ENCODE peak calls at places on chromosomes 12 and 14, in eight cellular contexts. One of them, this sample, is unnamed.

GRCh38 chr14:38078393-38078792 is 129.3 kb upstream of the SSTR1 start:
- DNase-seq in Calu3: peak
- DNase-seq in kidney epithelial cell: no peak
- DNase-seq in upper lobe of right lung: no peak
- DNase-seq in astrocyte of the cerebellum: no peak
- DNase-seq in OCI-LY7: peak
- DNase-seq in astrocyte: no peak
- DNase-seq in Peyer's patch: no peak
- DNase-seq in this sample: no peak

GRCh38 chr12:10722905-10723866 is at the start of gene YBX3:
- DNase-seq in astrocyte of the cerebellum: peak
- DNase-seq in kidney epithelial cell: no peak
- DNase-seq in upper lobe of right lung: peak
- DNase-seq in Peyer's patch: peak
- DNase-seq in astrocyte: peak
- DNase-seq in Calu3: peak
- DNase-seq in OCI-LY7: peak
- DNase-seq in this sample: peak

GRCh38 chr14:22386924-22387775 is 201.9 kb downstream of the DAD1 start:
- DNase-seq in astrocyte: peak
- DNase-seq in astrocyte of the cerebellum: peak
- DNase-seq in upper lobe of right lung: no peak
- DNase-seq in OCI-LY7: peak
- DNase-seq in Calu3: peak
- DNase-seq in Peyer's patch: no peak
- DNase-seq in kidney epithelial cell: no peak
- DNase-seq in this sample: peak

GRCh38 chr14:93173943-93174395 is 10.7 kb downstream of the MOAP1 start:
- DNase-seq in Peyer's patch: no peak
- DNase-seq in Calu3: no peak
- DNase-seq in astrocyte: peak
- DNase-seq in kidney epithelial cell: no peak
- DNase-seq in OCI-LY7: no peak
- DNase-seq in astrocyte of the cerebellum: no peak
- DNase-seq in upper lobe of right lung: peak
- DNase-seq in this sample: no peak

GRCh38 chr12:76085159-76085868 is 829 bp upstream of the NAP1L1 start:
- DNase-seq in Calu3: no peak
- DNase-seq in astrocyte: peak
- DNase-seq in OCI-LY7: peak
- DNase-seq in Peyer's patch: no peak
- DNase-seq in upper lobe of right lung: no peak
- DNase-seq in astrocyte of the cerebellum: no peak
- DNase-seq in kidney epithelial cell: no peak
- DNase-seq in this sample: no peak

GRCh38 chr12:68340404-68341270 is 8.5 kb upstream of the MDM1 start:
- DNase-seq in kidney epithelial cell: no peak
- DNase-seq in Peyer's patch: no peak
- DNase-seq in upper lobe of right lung: no peak
- DNase-seq in astrocyte of the cerebellum: no peak
- DNase-seq in astrocyte: no peak
- DNase-seq in Calu3: no peak
- DNase-seq in OCI-LY7: no peak
- DNase-seq in this sample: no peak

GRCh38 chr12:131066886-131067490 is 113.3 kb downstream of the ADGRD1 start:
- DNase-seq in Peyer's patch: no peak
- DNase-seq in Calu3: no peak
- DNase-seq in astrocyte of the cerebellum: no peak
- DNase-seq in kidney epithelial cell: no peak
- DNase-seq in OCI-LY7: no peak
- DNase-seq in astrocyte: no peak
- DNase-seq in upper lobe of right lung: peak
- DNase-seq in this sample: no peak

GRCh38 chr14:89419973-89420482 is 3.0 kb upstream of the FOXN3 start:
- DNase-seq in Peyer's patch: no peak
- DNase-seq in astrocyte: no peak
- DNase-seq in upper lobe of right lung: no peak
- DNase-seq in OCI-LY7: no peak
- DNase-seq in Calu3: no peak
- DNase-seq in astrocyte of the cerebellum: no peak
- DNase-seq in kidney epithelial cell: no peak
- DNase-seq in this sample: no peak

GRCh38 chr12:47378907-47379306 is 299.1 kb upstream of the AMIGO2 start:
- DNase-seq in Calu3: no peak
- DNase-seq in upper lobe of right lung: no peak
- DNase-seq in Peyer's patch: no peak
- DNase-seq in kidney epithelial cell: no peak
- DNase-seq in astrocyte of the cerebellum: no peak
- DNase-seq in astrocyte: no peak
- DNase-seq in OCI-LY7: no peak
- DNase-seq in this sample: no peak

GRCh38 chr14:99300190-99300589 is 28.2 kb upstream of the BCL11B start:
- DNase-seq in Peyer's patch: no peak
- DNase-seq in OCI-LY7: no peak
- DNase-seq in astrocyte: no peak
- DNase-seq in astrocyte of the cerebellum: no peak
- DNase-seq in kidney epithelial cell: no peak
- DNase-seq in Calu3: no peak
- DNase-seq in upper lobe of right lung: no peak
- DNase-seq in this sample: no peak

GRCh38 chr14:53956427-53957201 is at the start of gene BMP4:
- DNase-seq in Calu3: peak
- DNase-seq in Peyer's patch: peak
- DNase-seq in OCI-LY7: peak
- DNase-seq in astrocyte of the cerebellum: peak
- DNase-seq in upper lobe of right lung: peak
- DNase-seq in astrocyte: peak
- DNase-seq in kidney epithelial cell: no peak
- DNase-seq in this sample: peak

GRCh38 chr12:753401-754237 is 1.2 kb downstream of the WNK1 start:
- DNase-seq in astrocyte of the cerebellum: no peak
- DNase-seq in Calu3: peak
- DNase-seq in upper lobe of right lung: peak
- DNase-seq in Peyer's patch: peak
- DNase-seq in astrocyte: no peak
- DNase-seq in kidney epithelial cell: no peak
- DNase-seq in OCI-LY7: peak
- DNase-seq in this sample: peak

GRCh38 chr14:23183479-23183878 is at the start of gene SLC7A8:
- DNase-seq in Calu3: no peak
- DNase-seq in astrocyte: no peak
- DNase-seq in OCI-LY7: peak
- DNase-seq in astrocyte of the cerebellum: no peak
- DNase-seq in Peyer's patch: peak
- DNase-seq in kidney epithelial cell: no peak
- DNase-seq in upper lobe of right lung: peak
- DNase-seq in this sample: peak

GRCh38 chr14:22303589-22304195 is 285.3 kb downstream of the DAD1 start:
- DNase-seq in upper lobe of right lung: no peak
- DNase-seq in astrocyte: no peak
- DNase-seq in astrocyte of the cerebellum: peak
- DNase-seq in OCI-LY7: peak
- DNase-seq in kidney epithelial cell: no peak
- DNase-seq in Peyer's patch: no peak
- DNase-seq in Calu3: no peak
- DNase-seq in this sample: no peak

GRCh38 chr12:14904854-14905253 is 19.2 kb upstream of the MGP start:
- DNase-seq in upper lobe of right lung: no peak
- DNase-seq in astrocyte of the cerebellum: no peak
- DNase-seq in OCI-LY7: no peak
- DNase-seq in astrocyte: no peak
- DNase-seq in kidney epithelial cell: no peak
- DNase-seq in Calu3: no peak
- DNase-seq in Peyer's patch: no peak
- DNase-seq in this sample: no peak

GRCh38 chr12:56884421-56884820 is 49.8 kb downstream of the SDR9C7 start:
- DNase-seq in astrocyte of the cerebellum: no peak
- DNase-seq in OCI-LY7: no peak
- DNase-seq in astrocyte: no peak
- DNase-seq in Calu3: no peak
- DNase-seq in Peyer's patch: no peak
- DNase-seq in upper lobe of right lung: no peak
- DNase-seq in kidney epithelial cell: no peak
- DNase-seq in this sample: no peak

GRCh38 chr14:75022655-75023054 is 19.9 kb downstream of the EIF2B2 start:
- DNase-seq in kidney epithelial cell: no peak
- DNase-seq in Calu3: peak
- DNase-seq in upper lobe of right lung: no peak
- DNase-seq in astrocyte: no peak
- DNase-seq in Peyer's patch: no peak
- DNase-seq in OCI-LY7: peak
- DNase-seq in astrocyte of the cerebellum: no peak
- DNase-seq in this sample: peak

GRCh38 chr14:93930989-93931307 is 3.8 kb downstream of the FAM181A start:
- DNase-seq in Peyer's patch: no peak
- DNase-seq in Calu3: no peak
- DNase-seq in OCI-LY7: no peak
- DNase-seq in kidney epithelial cell: no peak
- DNase-seq in astrocyte of the cerebellum: no peak
- DNase-seq in astrocyte: no peak
- DNase-seq in upper lobe of right lung: no peak
- DNase-seq in this sample: no peak

GRCh38 chr14:76998777-76999366 is 29.6 kb downstream of the IRF2BPL start:
- DNase-seq in astrocyte of the cerebellum: no peak
- DNase-seq in Peyer's patch: no peak
- DNase-seq in Calu3: no peak
- DNase-seq in upper lobe of right lung: no peak
- DNase-seq in OCI-LY7: no peak
- DNase-seq in kidney epithelial cell: no peak
- DNase-seq in astrocyte: no peak
- DNase-seq in this sample: no peak

GRCh38 chr14:21902561-21903199 is 229.1 kb upstream of the OR4E1 start:
- DNase-seq in upper lobe of right lung: no peak
- DNase-seq in kidney epithelial cell: no peak
- DNase-seq in OCI-LY7: peak
- DNase-seq in Calu3: no peak
- DNase-seq in astrocyte: no peak
- DNase-seq in Peyer's patch: no peak
- DNase-seq in astrocyte of the cerebellum: no peak
- DNase-seq in this sample: peak

GRCh38 chr12:7142057-7142644 is 12.0 kb downstream of the CLSTN3 start:
- DNase-seq in Peyer's patch: no peak
- DNase-seq in Calu3: peak
- DNase-seq in astrocyte: no peak
- DNase-seq in astrocyte of the cerebellum: no peak
- DNase-seq in OCI-LY7: peak
- DNase-seq in kidney epithelial cell: no peak
- DNase-seq in upper lobe of right lung: peak
- DNase-seq in this sample: peak

GRCh38 chr14:61623927-61624326 is 71.4 kb upstream of the HIF1A start:
- DNase-seq in astrocyte: no peak
- DNase-seq in kidney epithelial cell: no peak
- DNase-seq in Calu3: no peak
- DNase-seq in OCI-LY7: no peak
- DNase-seq in astrocyte of the cerebellum: no peak
- DNase-seq in Peyer's patch: no peak
- DNase-seq in upper lobe of right lung: no peak
- DNase-seq in this sample: no peak

GRCh38 chr12:104952816-104953215 is 5.3 kb downstream of the SLC41A2 start:
- DNase-seq in astrocyte: no peak
- DNase-seq in OCI-LY7: no peak
- DNase-seq in astrocyte of the cerebellum: no peak
- DNase-seq in kidney epithelial cell: no peak
- DNase-seq in Peyer's patch: no peak
- DNase-seq in Calu3: peak
- DNase-seq in upper lobe of right lung: no peak
- DNase-seq in this sample: no peak

GRCh38 chr12:48972213-48973021 is 882 bp upstream of the WNT10B start:
- DNase-seq in Peyer's patch: no peak
- DNase-seq in astrocyte of the cerebellum: no peak
- DNase-seq in upper lobe of right lung: no peak
- DNase-seq in astrocyte: peak
- DNase-seq in OCI-LY7: no peak
- DNase-seq in kidney epithelial cell: no peak
- DNase-seq in Calu3: no peak
- DNase-seq in this sample: no peak
- TF ChIP-seq CTCF in Peyer's patch: no peak
- TF ChIP-seq CTCF in astrocyte of the cerebellum: no peak
- TF ChIP-seq CTCF in upper lobe of right lung: no peak
- TF ChIP-seq CTCF in astrocyte: no peak
- TF ChIP-seq CTCF in OCI-LY7: no peak
- TF ChIP-seq CTCF in kidney epithelial cell: peak
- TF ChIP-seq CTCF in Calu3: no peak
- TF ChIP-seq CTCF in this sample: no peak

GRCh38 chr14:68462683-68463082 is 330.2 kb downstream of the ZFP36L1 start:
- DNase-seq in astrocyte of the cerebellum: no peak
- DNase-seq in kidney epithelial cell: no peak
- DNase-seq in OCI-LY7: no peak
- DNase-seq in upper lobe of right lung: no peak
- DNase-seq in Peyer's patch: no peak
- DNase-seq in astrocyte: no peak
- DNase-seq in Calu3: no peak
- DNase-seq in this sample: no peak
- TF ChIP-seq CTCF in astrocyte of the cerebellum: peak
- TF ChIP-seq CTCF in kidney epithelial cell: peak
- TF ChIP-seq CTCF in OCI-LY7: no peak
- TF ChIP-seq CTCF in upper lobe of right lung: no peak
- TF ChIP-seq CTCF in Peyer's patch: no peak
- TF ChIP-seq CTCF in astrocyte: peak
- TF ChIP-seq CTCF in Calu3: no peak
- TF ChIP-seq CTCF in this sample: no peak

GRCh38 chr12:30795410-30795659 is 40.6 kb upstream of the CAPRIN2 start:
- DNase-seq in astrocyte of the cerebellum: no peak
- DNase-seq in kidney epithelial cell: no peak
- DNase-seq in upper lobe of right lung: no peak
- DNase-seq in Calu3: no peak
- DNase-seq in OCI-LY7: no peak
- DNase-seq in astrocyte: no peak
- DNase-seq in Peyer's patch: no peak
- DNase-seq in this sample: peak
- TF ChIP-seq CTCF in astrocyte of the cerebellum: no peak
- TF ChIP-seq CTCF in kidney epithelial cell: no peak
- TF ChIP-seq CTCF in upper lobe of right lung: no peak
- TF ChIP-seq CTCF in Calu3: no peak
- TF ChIP-seq CTCF in OCI-LY7: no peak
- TF ChIP-seq CTCF in astrocyte: no peak
- TF ChIP-seq CTCF in Peyer's patch: no peak
- TF ChIP-seq CTCF in this sample: no peak

DNA sequence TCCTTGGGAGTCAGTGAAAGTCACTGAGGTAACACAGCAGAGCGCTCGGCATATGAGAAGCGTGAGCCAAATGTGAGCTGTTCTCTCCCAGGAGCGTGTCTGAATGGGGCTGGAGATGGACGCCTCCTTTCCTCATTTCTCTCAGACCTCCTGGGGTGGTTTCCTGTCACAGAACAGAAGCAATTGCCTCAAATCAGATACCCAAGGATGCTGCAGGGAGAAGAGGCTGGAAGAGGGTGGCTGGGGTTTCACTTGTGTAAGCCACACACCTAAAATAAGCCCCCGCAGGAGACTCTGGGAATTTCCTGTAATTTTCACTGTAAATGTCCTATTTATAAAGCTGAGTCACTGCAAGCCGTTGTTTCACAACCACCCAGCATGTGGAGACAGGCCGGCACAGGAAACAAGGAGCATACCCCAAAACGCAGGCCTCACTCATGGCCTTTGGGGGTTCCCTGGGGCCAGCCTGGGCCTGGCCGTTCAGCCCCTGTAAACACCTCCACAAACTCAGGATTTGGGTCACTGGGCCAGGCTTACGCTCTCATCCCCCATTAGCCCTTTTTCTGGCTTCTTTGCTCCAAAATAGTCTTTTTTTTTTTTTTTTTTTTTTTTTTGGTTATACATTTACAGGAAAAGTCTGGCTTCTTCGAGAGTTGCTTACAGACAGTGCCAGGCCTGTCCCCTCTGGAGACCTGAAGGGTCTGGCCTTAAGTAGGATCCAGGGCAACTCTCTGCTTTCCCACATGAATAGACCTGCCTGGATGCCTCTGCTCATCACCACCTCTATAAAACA is 55.3 kb downstream of the VCPKMT start:
- DNase-seq in upper lobe of right lung: peak
- DNase-seq in OCI-LY7: peak
- DNase-seq in kidney epithelial cell: peak
- DNase-seq in Peyer's patch: no peak
- DNase-seq in astrocyte: peak
- DNase-seq in Calu3: peak
- DNase-seq in astrocyte of the cerebellum: peak
- DNase-seq in this sample: no peak
- TF ChIP-seq CTCF in upper lobe of right lung: peak
- TF ChIP-seq CTCF in OCI-LY7: no peak
- TF ChIP-seq CTCF in kidney epithelial cell: no peak
- TF ChIP-seq CTCF in Peyer's patch: peak
- TF ChIP-seq CTCF in astrocyte: peak
- TF ChIP-seq CTCF in Calu3: no peak
- TF ChIP-seq CTCF in astrocyte of the cerebellum: peak
- TF ChIP-seq CTCF in this sample: no peak

This sample was measured in nephron progenitor cell.